ENCODE peak calls at places on chromosomes 3 and 15, in six cellular contexts. One of them, this sample, is unnamed.

GRCh38 chr3:123521179-123521969 is 63.5 kb downstream of the HACD2 start:
- DNase-seq in dorsolateral prefrontal cortex: no peak
- DNase-seq in activated T-helper 1 cell treated with Interleukin-2 at 50 U/mL for 16 hours: no peak
- DNase-seq in tibial nerve: no peak
- DNase-seq in ovary: no peak
- DNase-seq in activated CD8-positive, alpha-beta T cell treated with anti-CD3 and anti-CD28 coated beads, Interleukin-2, amount 10 ng/mL, durations not matched to agents 7 days and 5 days: no peak
- DNase-seq in this sample: no peak

GRCh38 chr3:108602249-108602934 is 12.9 kb downstream of the DZIP3 start:
- DNase-seq in tibial nerve: no peak
- DNase-seq in activated T-helper 1 cell treated with Interleukin-2 at 50 U/mL for 16 hours: no peak
- DNase-seq in activated CD8-positive, alpha-beta T cell treated with anti-CD3 and anti-CD28 coated beads, Interleukin-2, amount 10 ng/mL, durations not matched to agents 7 days and 5 days: peak; percentile 66
- DNase-seq in ovary: no peak
- DNase-seq in dorsolateral prefrontal cortex: no peak
- DNase-seq in this sample: peak; percentile 53

GRCh38 chr15:83698294-83698693 is 44.4 kb downstream of the ADAMTSL3 start:
- DNase-seq in tibial nerve: peak; percentile 16
- DNase-seq in ovary: no peak
- DNase-seq in activated CD8-positive, alpha-beta T cell treated with anti-CD3 and anti-CD28 coated beads, Interleukin-2, amount 10 ng/mL, durations not matched to agents 7 days and 5 days: no peak
- DNase-seq in activated T-helper 1 cell treated with Interleukin-2 at 50 U/mL for 16 hours: no peak
- DNase-seq in dorsolateral prefrontal cortex: no peak
- DNase-seq in this sample: no peak

GRCh38 chr15:55897560-55898336 is 95.7 kb downstream of the NEDD4 start:
- DNase-seq in dorsolateral prefrontal cortex: peak; percentile 22
- DNase-seq in tibial nerve: peak; percentile 48
- DNase-seq in ovary: peak; percentile 27
- DNase-seq in activated CD8-positive, alpha-beta T cell treated with anti-CD3 and anti-CD28 coated beads, Interleukin-2, amount 10 ng/mL, durations not matched to agents 7 days and 5 days: peak; percentile 31
- DNase-seq in activated T-helper 1 cell treated with Interleukin-2 at 50 U/mL for 16 hours: no peak
- DNase-seq in this sample: peak; percentile 9

GRCh38 chr3:28986922-28987321 is 293.9 kb upstream of the RBMS3 start:
- DNase-seq in dorsolateral prefrontal cortex: no peak
- DNase-seq in activated CD8-positive, alpha-beta T cell treated with anti-CD3 and anti-CD28 coated beads, Interleukin-2, amount 10 ng/mL, durations not matched to agents 7 days and 5 days: no peak
- DNase-seq in tibial nerve: no peak
- DNase-seq in activated T-helper 1 cell treated with Interleukin-2 at 50 U/mL for 16 hours: no peak
- DNase-seq in ovary: no peak
- DNase-seq in this sample: no peak

GRCh38 chr15:90557651-90558084 is 27.9 kb downstream of the CRTC3 start:
- DNase-seq in tibial nerve: peak; percentile 93
- DNase-seq in ovary: peak; percentile 87
- DNase-seq in activated CD8-positive, alpha-beta T cell treated with anti-CD3 and anti-CD28 coated beads, Interleukin-2, amount 10 ng/mL, durations not matched to agents 7 days and 5 days: no peak
- DNase-seq in dorsolateral prefrontal cortex: peak; percentile 66
- DNase-seq in activated T-helper 1 cell treated with Interleukin-2 at 50 U/mL for 16 hours: no peak
- DNase-seq in this sample: peak; percentile 49

GRCh38 chr3:14200841-14201240 is 22.2 kb downstream of the LSM3 start:
- DNase-seq in activated CD8-positive, alpha-beta T cell treated with anti-CD3 and anti-CD28 coated beads, Interleukin-2, amount 10 ng/mL, durations not matched to agents 7 days and 5 days: no peak
- DNase-seq in activated T-helper 1 cell treated with Interleukin-2 at 50 U/mL for 16 hours: no peak
- DNase-seq in ovary: no peak
- DNase-seq in dorsolateral prefrontal cortex: no peak
- DNase-seq in tibial nerve: no peak
- DNase-seq in this sample: no peak

GRCh38 chr15:38128389-38128788 is 124.2 kb upstream of the SPRED1 start:
- DNase-seq in tibial nerve: no peak
- DNase-seq in activated CD8-positive, alpha-beta T cell treated with anti-CD3 and anti-CD28 coated beads, Interleukin-2, amount 10 ng/mL, durations not matched to agents 7 days and 5 days: no peak
- DNase-seq in ovary: no peak
- DNase-seq in dorsolateral prefrontal cortex: no peak
- DNase-seq in activated T-helper 1 cell treated with Interleukin-2 at 50 U/mL for 16 hours: no peak
- DNase-seq in this sample: peak; percentile 40

GRCh38 chr15:81166949-81167816 is 29.5 kb upstream of the IL16 start:
- DNase-seq in activated T-helper 1 cell treated with Interleukin-2 at 50 U/mL for 16 hours: no peak
- DNase-seq in activated CD8-positive, alpha-beta T cell treated with anti-CD3 and anti-CD28 coated beads, Interleukin-2, amount 10 ng/mL, durations not matched to agents 7 days and 5 days: no peak
- DNase-seq in ovary: no peak
- DNase-seq in dorsolateral prefrontal cortex: no peak
- DNase-seq in tibial nerve: no peak
- DNase-seq in this sample: no peak

GRCh38 chr3:117118604-117119003 is 409.0 kb downstream of the TUSC7 start:
- DNase-seq in dorsolateral prefrontal cortex: no peak
- DNase-seq in activated CD8-positive, alpha-beta T cell treated with anti-CD3 and anti-CD28 coated beads, Interleukin-2, amount 10 ng/mL, durations not matched to agents 7 days and 5 days: no peak
- DNase-seq in tibial nerve: no peak
- DNase-seq in activated T-helper 1 cell treated with Interleukin-2 at 50 U/mL for 16 hours: no peak
- DNase-seq in ovary: no peak
- DNase-seq in this sample: no peak

GRCh38 chr15:49273734-49274318 is 103.8 kb downstream of the GALK2 start:
- DNase-seq in tibial nerve: no peak
- DNase-seq in ovary: no peak
- DNase-seq in activated T-helper 1 cell treated with Interleukin-2 at 50 U/mL for 16 hours: no peak
- DNase-seq in dorsolateral prefrontal cortex: no peak
- DNase-seq in activated CD8-positive, alpha-beta T cell treated with anti-CD3 and anti-CD28 coated beads, Interleukin-2, amount 10 ng/mL, durations not matched to agents 7 days and 5 days: no peak
- DNase-seq in this sample: no peak